ENCODE peak calls at places on chromosome 13, in seven cellular contexts. One of them, this sample, is unnamed.

GRCh38 chr13:44396963-44397580 is 23.4 kb downstream of the SERP2 start:
- DNase-seq in AG04449: no peak
- DNase-seq in Peyer's patch: no peak
- DNase-seq in testis: no peak
- DNase-seq in IMR-90: peak; percentile 26
- DNase-seq in neural progenitor cell: peak; percentile 88
- DNase-seq in HL-60: no peak
- DNase-seq in this sample: no peak

GRCh38 chr13:98997738-98998641 is 20.1 kb upstream of the DOCK9 start:
- DNase-seq in AG04449: no peak
- DNase-seq in Peyer's patch: peak; percentile 62
- DNase-seq in neural progenitor cell: no peak
- DNase-seq in IMR-90: no peak
- DNase-seq in testis: no peak
- DNase-seq in HL-60: no peak
- DNase-seq in this sample: peak; percentile 64

GRCh38 chr13:107339209-107339608 is 771.3 kb upstream of the ARGLU1 start:
- DNase-seq in testis: no peak
- DNase-seq in neural progenitor cell: no peak
- DNase-seq in AG04449: no peak
- DNase-seq in HL-60: no peak
- DNase-seq in IMR-90: peak; percentile 69
- DNase-seq in Peyer's patch: no peak
- DNase-seq in this sample: no peak

GRCh38 chr13:113774177-113775107 is 15.4 kb downstream of the TMEM255B start:
- DNase-seq in testis: no peak
- DNase-seq in IMR-90: peak; percentile 19
- DNase-seq in HL-60: no peak
- DNase-seq in Peyer's patch: peak; percentile 22
- DNase-seq in AG04449: no peak
- DNase-seq in neural progenitor cell: no peak
- DNase-seq in this sample: no peak

GRCh38 chr13:30333601-30334000 is 26.2 kb upstream of the KATNAL1 start:
- DNase-seq in AG04449: no peak
- DNase-seq in HL-60: no peak
- DNase-seq in Peyer's patch: no peak
- DNase-seq in testis: no peak
- DNase-seq in IMR-90: no peak
- DNase-seq in neural progenitor cell: no peak
- DNase-seq in this sample: no peak

GRCh38 chr13:44299142-44299541 is 74.5 kb upstream of the SERP2 start:
- DNase-seq in HL-60: no peak
- DNase-seq in AG04449: no peak
- DNase-seq in Peyer's patch: no peak
- DNase-seq in IMR-90: peak; percentile 48
- DNase-seq in testis: no peak
- DNase-seq in neural progenitor cell: no peak
- DNase-seq in this sample: no peak

GRCh38 chr13:113656015-113656588 is 1.9 kb downstream of the ATP4B start:
- DNase-seq in testis: no peak
- DNase-seq in AG04449: no peak
- DNase-seq in neural progenitor cell: no peak
- DNase-seq in Peyer's patch: peak; percentile 40
- DNase-seq in IMR-90: no peak
- DNase-seq in HL-60: no peak
- DNase-seq in this sample: no peak

GRCh38 chr13:110109910-110110309 is 197.0 kb downstream of the COL4A1 start:
- DNase-seq in IMR-90: peak; percentile 95
- DNase-seq in HL-60: no peak
- DNase-seq in AG04449: peak; percentile 61
- DNase-seq in testis: peak; percentile 75
- DNase-seq in neural progenitor cell: peak; percentile 52
- DNase-seq in Peyer's patch: no peak
- DNase-seq in this sample: no peak

GRCh38 chr13:101795025-101795424 is 342.6 kb downstream of the ITGBL1 start:
- DNase-seq in Peyer's patch: no peak
- DNase-seq in HL-60: no peak
- DNase-seq in IMR-90: no peak
- DNase-seq in neural progenitor cell: no peak
- DNase-seq in AG04449: no peak
- DNase-seq in testis: no peak
- DNase-seq in this sample: no peak

GRCh38 chr13:31905896-31906295 is 125.7 kb upstream of the FRY start:
- DNase-seq in neural progenitor cell: no peak
- DNase-seq in AG04449: no peak
- DNase-seq in testis: no peak
- DNase-seq in Peyer's patch: no peak
- DNase-seq in IMR-90: no peak
- DNase-seq in HL-60: no peak
- DNase-seq in this sample: no peak
- H3K4me3 ChIP-seq in neural progenitor cell: no peak overlapping the region
- H3K4me3 ChIP-seq in AG04449: no peak overlapping the region
- H3K4me3 ChIP-seq in testis: no peak overlapping the region
- H3K4me3 ChIP-seq in Peyer's patch: no peak overlapping the region
- H3K4me3 ChIP-seq in IMR-90: no peak overlapping the region
- H3K4me3 ChIP-seq in HL-60: no peak overlapping the region
- H3K4me3 ChIP-seq in this sample: no peak overlapping the region

GRCh38 chr13:23578411-23579071 is 8.3 kb downstream of the TNFRSF19 start:
- DNase-seq in Peyer's patch: peak; percentile 77
- DNase-seq in AG04449: no peak
- DNase-seq in neural progenitor cell: peak; percentile 82
- DNase-seq in IMR-90: peak; percentile 69
- DNase-seq in HL-60: peak; percentile 75
- DNase-seq in testis: peak; percentile 78
- DNase-seq in this sample: peak; percentile 41
- TF ChIP-seq CTCF in Peyer's patch: peak; percentile 51
- TF ChIP-seq CTCF in AG04449: peak; percentile 84
- TF ChIP-seq CTCF in neural progenitor cell: peak; percentile 64
- TF ChIP-seq CTCF in IMR-90: peak; percentile 64
- TF ChIP-seq CTCF in HL-60: peak; percentile 23
- TF ChIP-seq CTCF in testis: peak; percentile 43
- TF ChIP-seq CTCF in this sample: peak; percentile 67

DNA sequence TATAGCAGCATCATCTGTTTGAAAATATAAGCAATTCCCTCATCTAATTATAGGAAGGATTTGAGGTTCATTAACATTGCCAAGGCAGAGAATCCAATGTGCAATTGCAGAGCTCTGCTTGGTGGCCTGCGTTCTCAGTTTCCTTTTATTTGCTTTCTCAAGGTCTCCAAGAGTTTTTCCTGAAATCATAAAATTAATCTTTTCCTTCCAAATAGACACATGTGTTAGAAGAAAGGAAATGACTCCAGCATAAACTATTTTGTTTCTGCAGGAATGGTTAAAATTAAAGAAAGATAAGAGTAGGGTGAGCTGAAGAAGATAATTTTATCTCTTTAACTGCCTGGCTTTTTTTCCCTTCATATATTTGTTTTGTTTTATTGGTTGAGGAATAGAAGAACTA is 241.8 kb downstream of the DACH1 start:
- DNase-seq in testis: no peak
- DNase-seq in neural progenitor cell: no peak
- DNase-seq in Peyer's patch: no peak
- DNase-seq in HL-60: no peak
- DNase-seq in IMR-90: peak; percentile 12
- DNase-seq in AG04449: no peak
- DNase-seq in this sample: no peak
- H3K4me3 ChIP-seq in testis: no peak overlapping the region
- H3K4me3 ChIP-seq in neural progenitor cell: no peak overlapping the region
- H3K4me3 ChIP-seq in Peyer's patch: no peak overlapping the region
- H3K4me3 ChIP-seq in HL-60: no peak overlapping the region
- H3K4me3 ChIP-seq in IMR-90: no peak overlapping the region
- H3K4me3 ChIP-seq in AG04449: no peak overlapping the region
- H3K4me3 ChIP-seq in this sample: no peak overlapping the region

DNA sequence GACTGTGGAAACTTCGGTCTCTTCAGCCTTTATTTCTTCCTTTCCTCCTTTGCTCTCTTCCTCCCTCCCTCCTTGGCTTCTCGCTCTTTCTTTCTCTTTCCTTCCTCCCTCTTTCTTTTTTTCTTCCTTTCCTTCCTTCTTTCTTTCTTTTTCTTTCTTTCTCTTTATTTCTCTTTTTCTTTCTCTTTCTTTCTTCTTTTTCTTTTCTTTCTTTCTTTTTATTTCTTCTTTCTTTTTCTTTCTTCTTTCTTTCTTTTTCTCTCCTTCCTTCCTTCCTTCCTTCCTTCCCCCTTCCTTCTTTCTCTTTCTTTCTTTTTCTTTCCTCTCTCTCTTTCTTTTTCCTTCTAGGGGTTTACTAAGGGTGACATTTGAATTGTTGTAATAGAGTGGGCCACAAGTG is 290.2 kb upstream of the MAB21L1 start:
- DNase-seq in HL-60: no peak
- DNase-seq in Peyer's patch: no peak
- DNase-seq in AG04449: no peak
- DNase-seq in testis: no peak
- DNase-seq in neural progenitor cell: no peak
- DNase-seq in IMR-90: no peak
- DNase-seq in this sample: no peak
- TF ChIP-seq CTCF in HL-60: no peak
- TF ChIP-seq CTCF in Peyer's patch: no peak
- TF ChIP-seq CTCF in AG04449: no peak
- TF ChIP-seq CTCF in testis: no peak
- TF ChIP-seq CTCF in neural progenitor cell: no peak
- TF ChIP-seq CTCF in IMR-90: no peak
- TF ChIP-seq CTCF in this sample: no peak

GRCh38 chr13:36031490-36031889 is 99.7 kb downstream of the DCLK1 start:
- DNase-seq in HL-60: no peak
- DNase-seq in IMR-90: no peak
- DNase-seq in Peyer's patch: no peak
- DNase-seq in AG04449: no peak
- DNase-seq in testis: no peak
- DNase-seq in neural progenitor cell: no peak
- DNase-seq in this sample: no peak
- H3K4me3 ChIP-seq in HL-60: no peak overlapping the region
- H3K4me3 ChIP-seq in IMR-90: no peak overlapping the region
- H3K4me3 ChIP-seq in Peyer's patch: no peak overlapping the region
- H3K4me3 ChIP-seq in AG04449: no peak overlapping the region
- H3K4me3 ChIP-seq in testis: no peak overlapping the region
- H3K4me3 ChIP-seq in neural progenitor cell: no peak overlapping the region
- H3K4me3 ChIP-seq in this sample: no peak overlapping the region

GRCh38 chr13:27665333-27665732 is 43.6 kb downstream of the POLR1D start:
- DNase-seq in HL-60: no peak
- DNase-seq in IMR-90: peak; percentile 20
- DNase-seq in testis: no peak
- DNase-seq in AG04449: no peak
- DNase-seq in Peyer's patch: no peak
- DNase-seq in neural progenitor cell: peak; percentile 39
- DNase-seq in this sample: no peak
- TF ChIP-seq CTCF in HL-60: no peak
- TF ChIP-seq CTCF in IMR-90: no peak
- TF ChIP-seq CTCF in testis: no peak
- TF ChIP-seq CTCF in AG04449: peak; percentile 6
- TF ChIP-seq CTCF in Peyer's patch: no peak
- TF ChIP-seq CTCF in neural progenitor cell: peak; percentile 52
- TF ChIP-seq CTCF in this sample: no peak

DNA sequence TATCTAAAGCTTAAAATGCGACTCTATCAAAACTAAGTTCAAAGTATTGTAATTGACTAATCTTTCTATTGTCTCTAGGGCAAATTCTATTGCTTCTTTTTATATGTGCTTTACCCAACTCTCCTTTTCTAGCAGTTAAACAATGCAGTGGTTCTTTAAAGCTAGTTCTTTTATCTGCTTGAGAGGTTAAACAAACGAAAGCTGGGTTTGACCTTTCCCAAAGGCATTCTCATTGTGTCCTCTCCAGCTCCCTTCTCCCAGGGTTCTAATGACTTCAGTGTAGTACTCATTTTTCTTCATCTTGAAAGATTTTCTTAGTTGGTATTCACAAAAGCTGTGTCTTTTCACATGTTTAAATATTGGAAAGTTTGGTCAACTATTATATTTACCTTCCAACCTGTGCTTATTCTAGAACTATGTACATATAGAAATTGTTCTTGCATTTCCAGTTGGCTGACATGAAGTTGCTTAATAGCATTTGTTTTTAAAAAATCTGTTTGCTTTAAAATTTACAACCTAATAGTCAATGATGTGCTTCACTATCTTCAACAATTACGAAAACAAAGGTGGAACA is 1.5 kb downstream of the WASF3 start:
- DNase-seq in IMR-90: no peak
- DNase-seq in HL-60: no peak
- DNase-seq in AG04449: no peak
- DNase-seq in Peyer's patch: no peak
- DNase-seq in testis: no peak
- DNase-seq in neural progenitor cell: peak; percentile 83
- DNase-seq in this sample: no peak
- H3K4me3 ChIP-seq in IMR-90: peak overlapping the region; percentile 83
- H3K4me3 ChIP-seq in HL-60: no peak overlapping the region
- H3K4me3 ChIP-seq in AG04449: peak overlapping the region; percentile 32
- H3K4me3 ChIP-seq in Peyer's patch: no peak overlapping the region
- H3K4me3 ChIP-seq in testis: no peak overlapping the region
- H3K4me3 ChIP-seq in neural progenitor cell: peak overlapping the region; percentile 63
- H3K4me3 ChIP-seq in this sample: peak overlapping the region; percentile 80

This sample was measured in HFF-Myc.